ENCODE peak calls at places on chromosomes 12 and 14, in nine cellular contexts. M is A549; P is stimulated activated CD4-positive, alpha-beta T cell treated with anti-CD3 and anti-CD28 coated beads, Interleukin-4, amount 100 ng/mL, for 4 hours; A is neural progenitor cell; B is sciatic nerve; X is A172; F is HTR-8/SVneo; I is WTC11; U is activated CD4-positive, CD25-positive, alpha-beta regulatory T cell treated with anti-CD3 and anti-CD28 coated beads, Interleukin-2, amount 50 U/mL, for 72 hours. J is an unnamed sample.

GRCh38 chr12:109762071-109762672 is 48.5 kb downstream of the FAM222A start:
- DNase-seq in M (no peak), P (no peak), A (no peak), B (peak; percentile 43), X (no peak), F (no peak), I (peak; percentile 3), U (no peak), J (peak; percentile 32)

GRCh38 chr14:24232121-24232644 is at the start of gene NEDD8:
- DNase-seq in M (peak; percentile 89), P (peak; percentile 84), A (peak; percentile 93), B (peak; percentile 96), X (peak; percentile 85), F (peak; percentile 74), I (peak; percentile 86), U (peak; percentile 78), J (peak; percentile 94)

GRCh38 chr12:5441497-5442236 is 9.8 kb downstream of the NTF3 start:
- DNase-seq in M (no peak), P (no peak), A (peak; percentile 60), B (no peak), X (peak; percentile 73), F (no peak), I (no peak), U (no peak), J (no peak)

GRCh38 chr12:4505381-4505986 is 33.2 kb upstream of the RAD51AP1 start:
- DNase-seq in M (no peak), P (no peak), A (no peak), B (no peak), X (peak; percentile 32), F (no peak), I (no peak), U (no peak), J (no peak)

GRCh38 chr12:96120359-96121100 is 73.6 kb upstream of the ELK3 start:
- DNase-seq in M (no peak), P (no peak), A (peak; percentile 29), B (no peak), X (no peak), F (no peak), I (peak; percentile 14), U (no peak), J (peak; percentile 66)

GRCh38 chr12:78966062-78966461 is 101.5 kb downstream of the SYT1 start:
- DNase-seq in M (no peak), P (no peak), A (no peak), B (no peak), X (no peak), F (no peak), I (no peak), U (no peak), J (no peak)

GRCh38 chr12:49703647-49704137 is 3.5 kb downstream of the FMNL3 start:
- DNase-seq in M (no peak), P (peak; percentile 24), A (no peak), B (no peak), X (peak; percentile 64), F (no peak), I (no peak), U (no peak), J (no peak)

GRCh38 chr14:104635717-104636116 is 31.1 kb upstream of the TMEM179 start:
- DNase-seq in M (no peak), P (no peak), A (no peak), B (no peak), X (no peak), F (no peak), I (no peak), U (no peak), J (no peak)

GRCh38 chr12:25320123-25321006 is 69.6 kb upstream of the KRAS start:
- DNase-seq in M (no peak), P (no peak), A (no peak), B (no peak), X (peak; percentile 70), F (no peak), I (no peak), U (no peak), J (no peak)

GRCh38 chr12:13171921-13172859 is 24.3 kb upstream of the EMP1 start:
- DNase-seq in M (peak; percentile 74), P (no peak), A (peak; percentile 34), B (peak; percentile 68), X (peak; percentile 66), F (peak; percentile 64), I (peak; percentile 53), U (no peak), J (no peak)

GRCh38 chr12:31220633-31221565 is 105.1 kb downstream of the SINHCAF start:
- DNase-seq in M (peak; percentile 25), P (no peak), A (no peak), B (no peak), X (no peak), F (no peak), I (no peak), U (no peak), J (no peak)